ENCODE peak calls at places on chromosomes 13 and 19, in eight cellular contexts. Y is EH; B is CD8-positive, alpha-beta memory T cell; J is left colon; O is GM03348; U is activated CD4-positive, alpha-beta T cell treated with anti-CD3 and anti-CD28 coated beads, Interleukin-2, amount 50 U/mL, for 24 hours; Z is fibroblast of lung; R is stimulated activated CD4-positive, alpha-beta T cell treated with anti-CD3 and anti-CD28 coated beads, Interleukin-4, amount 100 ng/mL, for 1 hour. W is an unnamed sample.

GRCh38 chr13:23806874-23807522 is 82.2 kb downstream of the MIPEP start:
- DNase-seq in Y (no peak), B (no peak), J (no peak), O (no peak), U (no peak), Z (peak), R (no peak), W (no peak)

GRCh38 chr19:39130337-39131254 is 5.0 kb downstream of the PAK4 start:
- DNase-seq in Y (no peak), B (no peak), J (no peak), O (no peak), U (no peak), Z (no peak), R (no peak), W (no peak)

GRCh38 chr19:6730153-6730804 is 7.1 kb downstream of the GPR108 start:
- DNase-seq in Y (no peak), B (no peak), J (peak), O (no peak), U (no peak), Z (no peak), R (peak), W (peak)

GRCh38 chr19:49712397-49712859 is 21.5 kb downstream of the CPT1C start:
- DNase-seq in Y (peak), B (no peak), J (peak), O (no peak), U (no peak), Z (peak), R (no peak), W (no peak)

GRCh38 chr13:41802033-41802683 is 158.8 kb downstream of the VWA8 start:
- DNase-seq in Y (no peak), B (no peak), J (no peak), O (no peak), U (no peak), Z (no peak), R (no peak), W (no peak)

GRCh38 chr19:4639531-4640246 is 373 bp downstream of the TNFAIP8L1 start:
- DNase-seq in Y (no peak), B (no peak), J (peak), O (no peak), U (no peak), Z (no peak), R (no peak), W (peak)

GRCh38 chr13:110301606-110302131 is 5.3 kb downstream of the COL4A1 start:
- DNase-seq in Y (peak), B (no peak), J (no peak), O (no peak), U (no peak), Z (peak), R (no peak), W (no peak)

GRCh38 chr13:23504188-23504587 is 66.0 kb upstream of the TNFRSF19 start:
- DNase-seq in Y (peak), B (no peak), J (no peak), O (peak), U (no peak), Z (no peak), R (no peak), W (no peak)

GRCh38 chr13:60646600-60646999 is 249.6 kb downstream of the TDRD3 start:
- DNase-seq in Y (no peak), B (no peak), J (no peak), O (no peak), U (no peak), Z (no peak), R (no peak), W (no peak)

GRCh38 chr13:52127783-52128702 is 830 bp downstream of the NEK5 start:
- DNase-seq in Y (peak), B (peak), J (peak), O (peak), U (peak), Z (peak), R (peak), W (no peak)

GRCh38 chr19:55156202-55157063 is 1.1 kb downstream of the TNNI3 start:
- DNase-seq in Y (peak), B (no peak), J (peak), O (peak), U (no peak), Z (peak), R (peak), W (no peak)

GRCh38 chr19:23305555-23305954 is 55.4 kb upstream of the ZNF724 start:
- DNase-seq in Y (no peak), B (no peak), J (no peak), O (no peak), U (no peak), Z (no peak), R (no peak), W (no peak)

GRCh38 chr19:8194528-8195275 is 14.5 kb upstream of the CERS4 start:
- DNase-seq in Y (no peak), B (peak), J (peak), O (no peak), U (peak), Z (no peak), R (peak), W (peak)

GRCh38 chr19:36152061-36152885 is at the start of gene COX7A1:
- DNase-seq in Y (peak), B (no peak), J (no peak), O (peak), U (no peak), Z (peak), R (no peak), W (peak)

GRCh38 chr19:19274716-19275115 is 1.6 kb upstream of the TM6SF2 start:
- DNase-seq in Y (no peak), B (no peak), J (no peak), O (no peak), U (no peak), Z (no peak), R (no peak), W (peak)

GRCh38 chr13:98507060-98507797 is 69.7 kb downstream of the STK24 start:
- DNase-seq in Y (peak), B (no peak), J (peak), O (peak), U (no peak), Z (peak), R (no peak), W (peak)

GRCh38 chr13:75641026-75641425 is 4.9 kb downstream of the LMO7 start:
- DNase-seq in Y (no peak), B (no peak), J (no peak), O (no peak), U (no peak), Z (no peak), R (no peak), W (no peak)

GRCh38 chr13:51995677-51996551 is 15.3 kb downstream of the ATP7B start:
- DNase-seq in Y (no peak), B (no peak), J (peak), O (peak), U (no peak), Z (peak), R (no peak), W (no peak)

GRCh38 chr13:110712849-110713641 is 455 bp upstream of the ING1 start:
- DNase-seq in Y (peak), B (peak), J (peak), O (peak), U (peak), Z (peak), R (peak), W (peak)

GRCh38 chr19:18049390-18049789 is 37.3 kb downstream of the IL12RB1 start:
- DNase-seq in Y (peak), B (no peak), J (peak), O (peak), U (no peak), Z (peak), R (no peak), W (peak)

GRCh38 chr13:39373108-39373507 is 229.9 kb downstream of the LHFPL6 start:
- DNase-seq in Y (no peak), B (no peak), J (no peak), O (no peak), U (no peak), Z (no peak), R (no peak), W (no peak)

W was measured in Peyer's patch.